ENCODE peak calls at places on chromosomes 5 and 9, in seven cellular contexts. One of them, this sample, is unnamed.

GRCh38 chr5:1521054-1521453 is 2.7 kb downstream of the LPCAT1 start:
- DNase-seq in cardiac fibroblast: no peak
- DNase-seq in esophagus squamous epithelium: no peak
- DNase-seq in stomach: peak
- DNase-seq in sigmoid colon: peak
- DNase-seq in fibroblast of the aortic adventitia: no peak
- DNase-seq in MM.1S: no peak
- DNase-seq in this sample: no peak

GRCh38 chr9:124008307-124008854 is 3.2 kb upstream of the LHX2 start:
- DNase-seq in cardiac fibroblast: no peak
- DNase-seq in esophagus squamous epithelium: no peak
- DNase-seq in stomach: no peak
- DNase-seq in sigmoid colon: no peak
- DNase-seq in fibroblast of the aortic adventitia: no peak
- DNase-seq in MM.1S: no peak
- DNase-seq in this sample: no peak

GRCh38 chr9:12424243-12424642 is 268.9 kb upstream of the TYRP1 start:
- DNase-seq in cardiac fibroblast: no peak
- DNase-seq in esophagus squamous epithelium: no peak
- DNase-seq in stomach: no peak
- DNase-seq in sigmoid colon: no peak
- DNase-seq in fibroblast of the aortic adventitia: no peak
- DNase-seq in MM.1S: no peak
- DNase-seq in this sample: no peak

GRCh38 chr9:122922713-122923112 is 8.6 kb downstream of the ZBTB26 start:
- DNase-seq in cardiac fibroblast: no peak
- DNase-seq in esophagus squamous epithelium: no peak
- DNase-seq in stomach: no peak
- DNase-seq in sigmoid colon: no peak
- DNase-seq in fibroblast of the aortic adventitia: no peak
- DNase-seq in MM.1S: no peak
- DNase-seq in this sample: no peak

GRCh38 chr5:109315245-109315644 is 94.5 kb downstream of the PJA2 start:
- DNase-seq in cardiac fibroblast: no peak
- DNase-seq in esophagus squamous epithelium: no peak
- DNase-seq in stomach: no peak
- DNase-seq in sigmoid colon: no peak
- DNase-seq in fibroblast of the aortic adventitia: no peak
- DNase-seq in MM.1S: no peak
- DNase-seq in this sample: no peak

GRCh38 chr5:173592050-173592669 is 24.3 kb downstream of the BOD1 start:
- DNase-seq in cardiac fibroblast: no peak
- DNase-seq in esophagus squamous epithelium: no peak
- DNase-seq in stomach: no peak
- DNase-seq in sigmoid colon: no peak
- DNase-seq in fibroblast of the aortic adventitia: no peak
- DNase-seq in MM.1S: peak
- DNase-seq in this sample: no peak

GRCh38 chr9:129868571-129869486 is 33.6 kb downstream of the USP20 start:
- DNase-seq in cardiac fibroblast: no peak
- DNase-seq in esophagus squamous epithelium: no peak
- DNase-seq in stomach: peak
- DNase-seq in sigmoid colon: no peak
- DNase-seq in fibroblast of the aortic adventitia: no peak
- DNase-seq in MM.1S: peak
- DNase-seq in this sample: no peak

GRCh38 chr5:103458497-103459040 is 104.0 kb downstream of the NUDT12 start:
- DNase-seq in cardiac fibroblast: no peak
- DNase-seq in esophagus squamous epithelium: no peak
- DNase-seq in stomach: no peak
- DNase-seq in sigmoid colon: no peak
- DNase-seq in fibroblast of the aortic adventitia: no peak
- DNase-seq in MM.1S: no peak
- DNase-seq in this sample: no peak

GRCh38 chr5:42507451-42508092 is 84.3 kb downstream of the GHR start:
- DNase-seq in cardiac fibroblast: peak
- DNase-seq in esophagus squamous epithelium: no peak
- DNase-seq in stomach: no peak
- DNase-seq in sigmoid colon: no peak
- DNase-seq in fibroblast of the aortic adventitia: peak
- DNase-seq in MM.1S: no peak
- DNase-seq in this sample: no peak

GRCh38 chr9:137461663-137462395 is 2.7 kb upstream of the NSMF start:
- DNase-seq in cardiac fibroblast: peak
- DNase-seq in esophagus squamous epithelium: no peak
- DNase-seq in stomach: peak
- DNase-seq in sigmoid colon: peak
- DNase-seq in fibroblast of the aortic adventitia: no peak
- DNase-seq in MM.1S: no peak
- DNase-seq in this sample: no peak

GRCh38 chr5:38107096-38107495 is 151.3 kb upstream of the EGFLAM start:
- DNase-seq in cardiac fibroblast: no peak
- DNase-seq in esophagus squamous epithelium: no peak
- DNase-seq in stomach: no peak
- DNase-seq in sigmoid colon: no peak
- DNase-seq in fibroblast of the aortic adventitia: no peak
- DNase-seq in MM.1S: no peak
- DNase-seq in this sample: no peak

GRCh38 chr9:109064963-109065701 is 51.8 kb upstream of the CTNNAL1 start:
- DNase-seq in cardiac fibroblast: no peak
- DNase-seq in esophagus squamous epithelium: no peak
- DNase-seq in stomach: no peak
- DNase-seq in sigmoid colon: no peak
- DNase-seq in fibroblast of the aortic adventitia: peak
- DNase-seq in MM.1S: no peak
- DNase-seq in this sample: peak

GRCh38 chr9:84139296-84140100 is 158.9 kb downstream of the RMI1 start:
- DNase-seq in cardiac fibroblast: peak
- DNase-seq in esophagus squamous epithelium: no peak
- DNase-seq in stomach: peak
- DNase-seq in sigmoid colon: no peak
- DNase-seq in fibroblast of the aortic adventitia: peak
- DNase-seq in MM.1S: peak
- DNase-seq in this sample: peak

GRCh38 chr5:65172486-65173129 is 309.1 kb downstream of the ADAMTS6 start:
- DNase-seq in cardiac fibroblast: peak
- DNase-seq in esophagus squamous epithelium: no peak
- DNase-seq in stomach: no peak
- DNase-seq in sigmoid colon: no peak
- DNase-seq in fibroblast of the aortic adventitia: peak
- DNase-seq in MM.1S: no peak
- DNase-seq in this sample: peak

GRCh38 chr5:135033026-135033861 is 784 bp downstream of the PITX1 start:
- DNase-seq in cardiac fibroblast: peak
- DNase-seq in esophagus squamous epithelium: no peak
- DNase-seq in stomach: peak
- DNase-seq in sigmoid colon: no peak
- DNase-seq in fibroblast of the aortic adventitia: peak
- DNase-seq in MM.1S: peak
- DNase-seq in this sample: peak
- H3K4me3 ChIP-seq in cardiac fibroblast: peak
- H3K4me3 ChIP-seq in esophagus squamous epithelium: peak
- H3K4me3 ChIP-seq in stomach: peak
- H3K4me3 ChIP-seq in sigmoid colon: peak
- H3K4me3 ChIP-seq in fibroblast of the aortic adventitia: peak
- H3K4me3 ChIP-seq in MM.1S: peak
- H3K4me3 ChIP-seq in this sample: peak

GRCh38 chr5:142404046-142404477 is 79.2 kb upstream of the SPRY4 start:
- DNase-seq in cardiac fibroblast: peak
- DNase-seq in esophagus squamous epithelium: no peak
- DNase-seq in stomach: no peak
- DNase-seq in sigmoid colon: no peak
- DNase-seq in fibroblast of the aortic adventitia: no peak
- DNase-seq in MM.1S: no peak
- DNase-seq in this sample: peak
- H3K4me3 ChIP-seq in cardiac fibroblast: no peak
- H3K4me3 ChIP-seq in esophagus squamous epithelium: no peak
- H3K4me3 ChIP-seq in stomach: no peak
- H3K4me3 ChIP-seq in sigmoid colon: no peak
- H3K4me3 ChIP-seq in fibroblast of the aortic adventitia: no peak
- H3K4me3 ChIP-seq in MM.1S: no peak
- H3K4me3 ChIP-seq in this sample: no peak

GRCh38 chr9:128703616-128704355 is 1.5 kb downstream of the PKN3 start:
- DNase-seq in cardiac fibroblast: no peak
- DNase-seq in esophagus squamous epithelium: no peak
- DNase-seq in stomach: peak
- DNase-seq in sigmoid colon: peak
- DNase-seq in fibroblast of the aortic adventitia: no peak
- DNase-seq in MM.1S: no peak
- DNase-seq in this sample: no peak
- H3K4me3 ChIP-seq in cardiac fibroblast: no peak
- H3K4me3 ChIP-seq in esophagus squamous epithelium: peak
- H3K4me3 ChIP-seq in stomach: peak
- H3K4me3 ChIP-seq in sigmoid colon: peak
- H3K4me3 ChIP-seq in fibroblast of the aortic adventitia: no peak
- H3K4me3 ChIP-seq in MM.1S: no peak
- H3K4me3 ChIP-seq in this sample: peak

GRCh38 chr9:125239631-125240597 is 1.2 kb downstream of the HSPA5 start:
- DNase-seq in cardiac fibroblast: no peak
- DNase-seq in esophagus squamous epithelium: no peak
- DNase-seq in stomach: no peak
- DNase-seq in sigmoid colon: no peak
- DNase-seq in fibroblast of the aortic adventitia: peak
- DNase-seq in MM.1S: no peak
- DNase-seq in this sample: no peak

GRCh38 chr9:125235805-125236534 is 5.2 kb downstream of the HSPA5 start:
- DNase-seq in cardiac fibroblast: no peak
- DNase-seq in esophagus squamous epithelium: no peak
- DNase-seq in stomach: no peak
- DNase-seq in sigmoid colon: no peak
- DNase-seq in fibroblast of the aortic adventitia: peak
- DNase-seq in MM.1S: no peak
- DNase-seq in this sample: no peak

GRCh38 chr9:125240649-125240999 is 519 bp downstream of the HSPA5 start:
- DNase-seq in cardiac fibroblast: peak
- DNase-seq in esophagus squamous epithelium: no peak
- DNase-seq in stomach: peak
- DNase-seq in sigmoid colon: no peak
- DNase-seq in fibroblast of the aortic adventitia: peak
- DNase-seq in MM.1S: peak
- DNase-seq in this sample: peak

GRCh38 chr9:125238915-125239446 is 2.2 kb downstream of the HSPA5 start:
- DNase-seq in cardiac fibroblast: no peak
- DNase-seq in esophagus squamous epithelium: no peak
- DNase-seq in stomach: no peak
- DNase-seq in sigmoid colon: no peak
- DNase-seq in fibroblast of the aortic adventitia: peak
- DNase-seq in MM.1S: no peak
- DNase-seq in this sample: no peak

GRCh38 chr9:125238127-125238914 is 2.8 kb downstream of the HSPA5 start:
- DNase-seq in cardiac fibroblast: no peak
- DNase-seq in esophagus squamous epithelium: no peak
- DNase-seq in stomach: no peak
- DNase-seq in sigmoid colon: no peak
- DNase-seq in fibroblast of the aortic adventitia: peak
- DNase-seq in MM.1S: no peak
- DNase-seq in this sample: no peak
- H3K4me3 ChIP-seq in cardiac fibroblast: peak
- H3K4me3 ChIP-seq in esophagus squamous epithelium: no peak
- H3K4me3 ChIP-seq in stomach: peak
- H3K4me3 ChIP-seq in sigmoid colon: no peak
- H3K4me3 ChIP-seq in fibroblast of the aortic adventitia: peak
- H3K4me3 ChIP-seq in MM.1S: peak
- H3K4me3 ChIP-seq in this sample: peak

GRCh38 chr9:23537192-23538059 is 288.6 kb downstream of the ELAVL2 start:
- DNase-seq in cardiac fibroblast: no peak
- DNase-seq in esophagus squamous epithelium: no peak
- DNase-seq in stomach: no peak
- DNase-seq in sigmoid colon: no peak
- DNase-seq in fibroblast of the aortic adventitia: no peak
- DNase-seq in MM.1S: no peak
- DNase-seq in this sample: no peak
- H3K4me3 ChIP-seq in cardiac fibroblast: no peak
- H3K4me3 ChIP-seq in esophagus squamous epithelium: no peak
- H3K4me3 ChIP-seq in stomach: no peak
- H3K4me3 ChIP-seq in sigmoid colon: no peak
- H3K4me3 ChIP-seq in fibroblast of the aortic adventitia: no peak
- H3K4me3 ChIP-seq in MM.1S: no peak
- H3K4me3 ChIP-seq in this sample: no peak

This sample was measured in astrocyte of the spinal cord.